ENCODE peak calls at places on chromosomes 4 and X, in eight cellular contexts. P, E, X, B, W, F, N and D are unnamed samples.

GRCh38 chrX:120514236-120514635 is 45.1 kb upstream of the LAMP2 start:
- DNase-seq in P (peak; percentile 40), E (peak; percentile 25), X (no peak), B (no peak), W (peak; percentile 36), F (no peak), N (peak; percentile 24), D (peak; percentile 2)

GRCh38 chr4:155474758-155475157 is 98.0 kb upstream of the MAP9 start:
- DNase-seq in P (no peak), E (no peak), X (no peak), B (no peak), W (no peak), F (no peak), N (no peak), D (no peak)

GRCh38 chr4:153212755-153213154 is 8.5 kb downstream of the TRIM2 start:
- DNase-seq in P (no peak), E (no peak), X (no peak), B (no peak), W (no peak), F (no peak), N (peak; percentile 82), D (no peak)

GRCh38 chr4:109910261-109910660 is 2.4 kb upstream of the EGF start:
- DNase-seq in P (no peak), E (no peak), X (no peak), B (no peak), W (no peak), F (no peak), N (no peak), D (no peak)

GRCh38 chr4:136731025-136731424 is 801.3 kb downstream of the PCDH18 start:
- DNase-seq in P (no peak), E (no peak), X (no peak), B (no peak), W (no peak), F (no peak), N (no peak), D (no peak)

GRCh38 chr4:125741825-125742452 is 427.2 kb downstream of the FAT4 start:
- DNase-seq in P (peak; percentile 26), E (peak; percentile 43), X (no peak), B (no peak), W (peak; percentile 84), F (no peak), N (peak; percentile 55), D (no peak)

GRCh38 chr4:26139310-26139924 is 181.4 kb upstream of the RBPJ start:
- DNase-seq in P (no peak), E (no peak), X (no peak), B (no peak), W (peak; percentile 76), F (no peak), N (no peak), D (no peak)

GRCh38 chr4:47668256-47668655 is 169.6 kb downstream of the CORIN start:
- DNase-seq in P (no peak), E (no peak), X (no peak), B (no peak), W (no peak), F (no peak), N (peak; percentile 79), D (no peak)

GRCh38 chrX:1185556-1185955 is 26.9 kb downstream of the CRLF2 start:
- DNase-seq in P (no peak), E (no peak), X (no peak), B (no peak), W (peak; percentile 15), F (no peak), N (no peak), D (no peak)

GRCh38 chr4:2798399-2799301 is 5.8 kb downstream of the SH3BP2 start:
- DNase-seq in P (no peak), E (no peak), X (peak; percentile 79), B (no peak), W (peak; percentile 62), F (peak; percentile 32), N (peak; percentile 15), D (peak; percentile 60)

GRCh38 chr4:176042195-176042594 is 23.4 kb upstream of the WDR17 start:
- DNase-seq in P (no peak), E (no peak), X (no peak), B (no peak), W (no peak), F (no peak), N (no peak), D (no peak)

GRCh38 chrX:154294791-154295580 is at the start of gene TEX28:
- DNase-seq in P (no peak), E (no peak), X (no peak), B (no peak), W (peak; percentile 63), F (no peak), N (no peak), D (no peak)

GRCh38 chr4:102574317-102574716 is 73.2 kb downstream of the NFKB1 start:
- DNase-seq in P (no peak), E (peak; percentile 63), X (no peak), B (no peak), W (peak; percentile 41), F (no peak), N (no peak), D (no peak)

GRCh38 chr4:123144626-123145025 is 222.2 kb upstream of the NUDT6 start:
- DNase-seq in P (no peak), E (no peak), X (no peak), B (no peak), W (no peak), F (no peak), N (no peak), D (no peak)

GRCh38 chrX:7552758-7553157 is 290.2 kb upstream of the VCX start:
- DNase-seq in P (no peak), E (no peak), X (no peak), B (no peak), W (peak; percentile 6), F (no peak), N (no peak), D (no peak)

GRCh38 chr4:122584517-122584916 is 36.3 kb downstream of the IL21 start:
- DNase-seq in P (peak; percentile 52), E (peak; percentile 82), X (no peak), B (no peak), W (peak; percentile 75), F (no peak), N (peak; percentile 71), D (no peak)

GRCh38 chr4:165873298-165874071 is 448 bp downstream of the TLL1 start:
- DNase-seq in P (peak; percentile 57), E (no peak), X (peak; percentile 29), B (no peak), W (peak; percentile 87), F (peak; percentile 43), N (peak; percentile 4), D (peak; percentile 67)

GRCh38 chrX:119512145-119512800 is 44.0 kb downstream of the SLC25A5 start:
- DNase-seq in P (peak; percentile 79), E (peak; percentile 66), X (peak; percentile 67), B (peak; percentile 62), W (peak; percentile 87), F (peak; percentile 66), N (peak; percentile 55), D (peak; percentile 50)

DNA sequence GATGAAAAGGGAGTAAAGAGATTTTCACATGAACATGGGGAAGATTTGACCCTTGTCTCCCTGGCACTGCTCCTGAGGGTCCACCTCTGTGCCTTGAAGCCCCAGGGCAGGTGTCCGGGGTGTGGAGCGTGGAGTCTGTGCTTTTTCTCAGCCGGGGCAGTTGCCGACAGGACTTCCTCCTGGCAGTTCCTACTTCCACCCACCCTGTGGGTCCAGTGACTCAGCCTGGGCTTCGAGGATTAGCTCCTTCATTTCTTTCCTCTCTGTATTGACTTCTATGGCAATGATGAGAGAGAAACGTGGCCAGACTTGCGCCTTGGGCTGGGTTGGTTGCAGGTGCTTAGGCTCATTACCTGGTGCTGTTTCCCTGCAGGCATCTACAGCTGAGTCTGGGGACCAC is 35.9 kb upstream of the CLCN4 start:
- DNase-seq in P (no peak), E (no peak), X (no peak), B (no peak), W (no peak), F (no peak), N (peak; percentile 13), D (no peak)
- TF ChIP-seq CTCF in P (no peak), E (no peak), X (no peak), B (no peak), W (no peak), F (no peak), N (no peak), D (no peak)

GRCh38 chr4:72295966-72296557 is 264.3 kb downstream of the NPFFR2 start:
- DNase-seq in P (peak; percentile 51), E (peak; percentile 57), X (no peak), B (no peak), W (no peak), F (no peak), N (peak; percentile 57), D (no peak)
- TF ChIP-seq CTCF in P (peak; percentile 70), E (peak; percentile 75), X (peak; percentile 79), B (peak; percentile 77), W (peak; percentile 70), F (peak; percentile 54), N (peak; percentile 55), D (peak; percentile 48)

GRCh38 chr4:139084425-139085093 is 69.0 kb downstream of the NOCT start:
- DNase-seq in P (no peak), E (no peak), X (no peak), B (no peak), W (no peak), F (no peak), N (no peak), D (peak; percentile 90)
- TF ChIP-seq CTCF in P (no peak), E (no peak), X (peak; percentile 47), B (peak; percentile 61), W (no peak), F (no peak), N (no peak), D (no peak)

DNA sequence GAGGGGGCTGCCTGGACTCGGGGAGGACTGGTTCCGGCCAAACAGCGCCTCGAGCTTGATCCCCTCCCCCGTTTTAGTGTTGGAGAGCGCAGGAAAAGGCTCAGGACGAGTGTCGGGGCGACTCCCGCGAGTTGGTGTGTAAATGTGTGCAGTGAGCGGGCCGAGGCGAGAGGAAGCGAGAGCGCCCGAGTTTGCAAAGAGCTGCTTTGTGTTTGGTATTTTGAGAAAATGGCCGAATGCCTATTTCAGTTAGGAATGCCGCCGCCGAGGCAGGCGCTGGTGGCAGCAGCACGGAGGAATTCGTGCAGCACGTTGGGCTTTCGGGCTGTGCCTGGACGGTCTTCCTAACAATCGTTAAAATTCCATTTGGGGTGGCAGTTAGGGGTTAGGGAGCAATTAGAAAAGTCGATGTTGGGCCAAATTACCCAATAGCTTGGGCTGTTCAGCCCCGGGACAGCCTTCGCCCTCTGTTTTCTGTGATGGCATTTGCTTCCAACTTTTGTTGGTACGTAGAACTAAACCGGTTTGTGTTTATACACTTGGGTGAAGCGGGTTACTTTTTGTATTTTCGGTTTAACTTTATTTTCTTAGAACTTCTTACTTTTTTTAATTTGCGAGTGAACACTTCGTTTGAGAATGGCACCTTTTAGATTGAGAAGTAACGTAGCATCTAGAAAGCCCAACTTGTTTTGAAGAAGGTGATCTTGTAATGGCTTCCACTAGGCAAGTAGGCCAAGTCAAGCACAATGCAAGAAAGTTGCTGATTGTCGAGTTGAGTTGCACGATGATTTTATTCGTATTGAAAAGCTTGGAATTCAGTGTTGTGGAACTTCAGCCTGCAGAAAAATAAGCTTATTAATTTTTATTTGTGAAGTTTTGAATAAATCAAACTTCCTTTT is 1.6 kb downstream of the REST start:
- DNase-seq in P (peak; percentile 55), E (peak; percentile 52), X (peak; percentile 54), B (peak; percentile 63), W (peak; percentile 96), F (peak; percentile 52), N (peak; percentile 46), D (peak; percentile 51)
- TF ChIP-seq CTCF in P (no peak), E (no peak), X (no peak), B (no peak), W (no peak), F (no peak), N (no peak), D (no peak)